ENCODE peak calls at places on chromosomes 16 and 17, in six cellular contexts. One of them, this sample, is unnamed.
A peak's percentile ranks its signal among the peaks of the same experiment; 100 is the strongest.

GRCh38 chr17:3974980-3975379 is 10.7 kb upstream of the ATP2A3 start:
- DNase-seq in NCI-H1417: no peak
- DNase-seq in astrocyte of the hippocampus: no peak
- DNase-seq in stimulated activated CD4-positive, alpha-beta T cell treated with anti-CD3 and anti-CD28 coated beads, TNF-alpha, amount 100 ng/mL, for 24 hours: no peak
- DNase-seq in HTR-8/SVneo: no peak
- DNase-seq in stromal cell of bone marrow: no peak
- DNase-seq in this sample: no peak

GRCh38 chr16:87163637-87164036 is 153.6 kb downstream of the C16orf95 start:
- DNase-seq in stromal cell of bone marrow: no peak
- DNase-seq in HTR-8/SVneo: no peak
- DNase-seq in astrocyte of the hippocampus: no peak
- DNase-seq in NCI-H1417: no peak
- DNase-seq in stimulated activated CD4-positive, alpha-beta T cell treated with anti-CD3 and anti-CD28 coated beads, TNF-alpha, amount 100 ng/mL, for 24 hours: no peak
- DNase-seq in this sample: no peak

GRCh38 chr16:69367980-69368379 is 16.4 kb upstream of the TMED6 start:
- DNase-seq in HTR-8/SVneo: no peak
- DNase-seq in NCI-H1417: no peak
- DNase-seq in stromal cell of bone marrow: no peak
- DNase-seq in astrocyte of the hippocampus: no peak
- DNase-seq in stimulated activated CD4-positive, alpha-beta T cell treated with anti-CD3 and anti-CD28 coated beads, TNF-alpha, amount 100 ng/mL, for 24 hours: no peak
- DNase-seq in this sample: no peak

GRCh38 chr17:42754782-42755181 is 6.2 kb upstream of the RAMP2 start:
- DNase-seq in NCI-H1417: peak; percentile 31
- DNase-seq in stromal cell of bone marrow: peak; percentile 77
- DNase-seq in astrocyte of the hippocampus: no peak
- DNase-seq in stimulated activated CD4-positive, alpha-beta T cell treated with anti-CD3 and anti-CD28 coated beads, TNF-alpha, amount 100 ng/mL, for 24 hours: no peak
- DNase-seq in HTR-8/SVneo: no peak
- DNase-seq in this sample: no peak

GRCh38 chr17:17779015-17779611 is 57.7 kb downstream of the SREBF1 start:
- DNase-seq in NCI-H1417: no peak
- DNase-seq in astrocyte of the hippocampus: no peak
- DNase-seq in stimulated activated CD4-positive, alpha-beta T cell treated with anti-CD3 and anti-CD28 coated beads, TNF-alpha, amount 100 ng/mL, for 24 hours: no peak
- DNase-seq in stromal cell of bone marrow: no peak
- DNase-seq in HTR-8/SVneo: no peak
- DNase-seq in this sample: no peak

GRCh38 chr17:45579529-45580495 is 89.3 kb upstream of the PLEKHM1 start:
- DNase-seq in stimulated activated CD4-positive, alpha-beta T cell treated with anti-CD3 and anti-CD28 coated beads, TNF-alpha, amount 100 ng/mL, for 24 hours: no peak
- DNase-seq in astrocyte of the hippocampus: no peak
- DNase-seq in stromal cell of bone marrow: no peak
- DNase-seq in NCI-H1417: no peak
- DNase-seq in HTR-8/SVneo: no peak
- DNase-seq in this sample: no peak

GRCh38 chr17:72171703-72172670 is 51.2 kb downstream of the SOX9 start:
- DNase-seq in HTR-8/SVneo: no peak
- DNase-seq in stromal cell of bone marrow: no peak
- DNase-seq in stimulated activated CD4-positive, alpha-beta T cell treated with anti-CD3 and anti-CD28 coated beads, TNF-alpha, amount 100 ng/mL, for 24 hours: no peak
- DNase-seq in astrocyte of the hippocampus: no peak
- DNase-seq in NCI-H1417: no peak
- DNase-seq in this sample: no peak

GRCh38 chr17:34487616-34488015 is 91.8 kb upstream of the TMEM132E start:
- DNase-seq in astrocyte of the hippocampus: no peak
- DNase-seq in stimulated activated CD4-positive, alpha-beta T cell treated with anti-CD3 and anti-CD28 coated beads, TNF-alpha, amount 100 ng/mL, for 24 hours: no peak
- DNase-seq in HTR-8/SVneo: no peak
- DNase-seq in stromal cell of bone marrow: no peak
- DNase-seq in NCI-H1417: peak; percentile 12
- DNase-seq in this sample: no peak

GRCh38 chr17:34628883-34629282 is 49.5 kb downstream of the TMEM132E start:
- DNase-seq in astrocyte of the hippocampus: no peak
- DNase-seq in stimulated activated CD4-positive, alpha-beta T cell treated with anti-CD3 and anti-CD28 coated beads, TNF-alpha, amount 100 ng/mL, for 24 hours: no peak
- DNase-seq in HTR-8/SVneo: no peak
- DNase-seq in NCI-H1417: no peak
- DNase-seq in stromal cell of bone marrow: no peak
- DNase-seq in this sample: no peak

GRCh38 chr17:21365016-21365415 is 11.1 kb upstream of the KCNJ12 start:
- DNase-seq in NCI-H1417: no peak
- DNase-seq in stimulated activated CD4-positive, alpha-beta T cell treated with anti-CD3 and anti-CD28 coated beads, TNF-alpha, amount 100 ng/mL, for 24 hours: no peak
- DNase-seq in stromal cell of bone marrow: no peak
- DNase-seq in HTR-8/SVneo: no peak
- DNase-seq in astrocyte of the hippocampus: no peak
- DNase-seq in this sample: no peak

GRCh38 chr17:32588982-32589381 is 102.2 kb downstream of the CDK5R1 start:
- DNase-seq in HTR-8/SVneo: peak; percentile 19
- DNase-seq in NCI-H1417: no peak
- DNase-seq in stromal cell of bone marrow: no peak
- DNase-seq in stimulated activated CD4-positive, alpha-beta T cell treated with anti-CD3 and anti-CD28 coated beads, TNF-alpha, amount 100 ng/mL, for 24 hours: no peak
- DNase-seq in astrocyte of the hippocampus: no peak
- DNase-seq in this sample: no peak

GRCh38 chr17:27996157-27997043 is 46.1 kb upstream of the NLK start:
- DNase-seq in stimulated activated CD4-positive, alpha-beta T cell treated with anti-CD3 and anti-CD28 coated beads, TNF-alpha, amount 100 ng/mL, for 24 hours: no peak
- DNase-seq in astrocyte of the hippocampus: no peak
- DNase-seq in stromal cell of bone marrow: no peak
- DNase-seq in NCI-H1417: no peak
- DNase-seq in HTR-8/SVneo: no peak
- DNase-seq in this sample: no peak

GRCh38 chr16:77882359-77882758 is 94.0 kb downstream of the VAT1L start:
- DNase-seq in stimulated activated CD4-positive, alpha-beta T cell treated with anti-CD3 and anti-CD28 coated beads, TNF-alpha, amount 100 ng/mL, for 24 hours: no peak
- DNase-seq in stromal cell of bone marrow: no peak
- DNase-seq in HTR-8/SVneo: no peak
- DNase-seq in astrocyte of the hippocampus: no peak
- DNase-seq in NCI-H1417: no peak
- DNase-seq in this sample: no peak

GRCh38 chr17:38583833-38584349 is 21.9 kb downstream of the SRCIN1 start:
- DNase-seq in stromal cell of bone marrow: no peak
- DNase-seq in NCI-H1417: no peak
- DNase-seq in stimulated activated CD4-positive, alpha-beta T cell treated with anti-CD3 and anti-CD28 coated beads, TNF-alpha, amount 100 ng/mL, for 24 hours: no peak
- DNase-seq in astrocyte of the hippocampus: no peak
- DNase-seq in HTR-8/SVneo: no peak
- DNase-seq in this sample: no peak

GRCh38 chr17:6019959-6020358 is 50.2 kb upstream of the WSCD1 start:
- DNase-seq in stimulated activated CD4-positive, alpha-beta T cell treated with anti-CD3 and anti-CD28 coated beads, TNF-alpha, amount 100 ng/mL, for 24 hours: no peak
- DNase-seq in astrocyte of the hippocampus: no peak
- DNase-seq in stromal cell of bone marrow: no peak
- DNase-seq in NCI-H1417: no peak
- DNase-seq in HTR-8/SVneo: no peak
- DNase-seq in this sample: no peak

GRCh38 chr16:87344931-87345631 is 27.9 kb upstream of the C16orf95 start:
- DNase-seq in stromal cell of bone marrow: no peak
- DNase-seq in stimulated activated CD4-positive, alpha-beta T cell treated with anti-CD3 and anti-CD28 coated beads, TNF-alpha, amount 100 ng/mL, for 24 hours: no peak
- DNase-seq in NCI-H1417: no peak
- DNase-seq in HTR-8/SVneo: no peak
- DNase-seq in astrocyte of the hippocampus: peak; percentile 33
- DNase-seq in this sample: no peak

GRCh38 chr16:88282221-88283041 is 100.3 kb upstream of the ZNF469 start:
- DNase-seq in stimulated activated CD4-positive, alpha-beta T cell treated with anti-CD3 and anti-CD28 coated beads, TNF-alpha, amount 100 ng/mL, for 24 hours: no peak
- DNase-seq in astrocyte of the hippocampus: no peak
- DNase-seq in NCI-H1417: no peak
- DNase-seq in HTR-8/SVneo: no peak
- DNase-seq in stromal cell of bone marrow: no peak
- DNase-seq in this sample: no peak

GRCh38 chr17:57124053-57124452 is 39.0 kb downstream of the AKAP1 start:
- DNase-seq in astrocyte of the hippocampus: no peak
- DNase-seq in stimulated activated CD4-positive, alpha-beta T cell treated with anti-CD3 and anti-CD28 coated beads, TNF-alpha, amount 100 ng/mL, for 24 hours: no peak
- DNase-seq in stromal cell of bone marrow: no peak
- DNase-seq in HTR-8/SVneo: no peak
- DNase-seq in NCI-H1417: no peak
- DNase-seq in this sample: no peak

GRCh38 chr17:82570282-82570681 is 50.8 kb downstream of the FOXK2 start:
- DNase-seq in NCI-H1417: no peak
- DNase-seq in stimulated activated CD4-positive, alpha-beta T cell treated with anti-CD3 and anti-CD28 coated beads, TNF-alpha, amount 100 ng/mL, for 24 hours: no peak
- DNase-seq in HTR-8/SVneo: no peak
- DNase-seq in astrocyte of the hippocampus: no peak
- DNase-seq in stromal cell of bone marrow: no peak
- DNase-seq in this sample: no peak

GRCh38 chr17:66747561-66748275 is 87.2 kb upstream of the CACNG5 start:
- DNase-seq in stimulated activated CD4-positive, alpha-beta T cell treated with anti-CD3 and anti-CD28 coated beads, TNF-alpha, amount 100 ng/mL, for 24 hours: no peak
- DNase-seq in NCI-H1417: no peak
- DNase-seq in astrocyte of the hippocampus: peak; percentile 74
- DNase-seq in stromal cell of bone marrow: peak; percentile 28
- DNase-seq in HTR-8/SVneo: no peak
- DNase-seq in this sample: no peak

GRCh38 chr16:27776556-27776955 is 226.6 kb downstream of the KATNIP start:
- DNase-seq in HTR-8/SVneo: no peak
- DNase-seq in NCI-H1417: no peak
- DNase-seq in stimulated activated CD4-positive, alpha-beta T cell treated with anti-CD3 and anti-CD28 coated beads, TNF-alpha, amount 100 ng/mL, for 24 hours: no peak
- DNase-seq in astrocyte of the hippocampus: peak; percentile 49
- DNase-seq in stromal cell of bone marrow: no peak
- DNase-seq in this sample: no peak

GRCh38 chr16:81437860-81438259 is 6.7 kb upstream of the CMIP start:
- DNase-seq in stromal cell of bone marrow: no peak
- DNase-seq in astrocyte of the hippocampus: no peak
- DNase-seq in stimulated activated CD4-positive, alpha-beta T cell treated with anti-CD3 and anti-CD28 coated beads, TNF-alpha, amount 100 ng/mL, for 24 hours: no peak
- DNase-seq in NCI-H1417: no peak
- DNase-seq in HTR-8/SVneo: no peak
- DNase-seq in this sample: no peak

GRCh38 chr16:29854520-29855100 is 8.4 kb downstream of the CDIPT start:
- DNase-seq in NCI-H1417: no peak
- DNase-seq in stromal cell of bone marrow: no peak
- DNase-seq in HTR-8/SVneo: no peak
- DNase-seq in astrocyte of the hippocampus: no peak
- DNase-seq in stimulated activated CD4-positive, alpha-beta T cell treated with anti-CD3 and anti-CD28 coated beads, TNF-alpha, amount 100 ng/mL, for 24 hours: no peak
- DNase-seq in this sample: no peak

GRCh38 chr17:80030730-80031410 is 4.8 kb downstream of the TBC1D16 start:
- DNase-seq in stimulated activated CD4-positive, alpha-beta T cell treated with anti-CD3 and anti-CD28 coated beads, TNF-alpha, amount 100 ng/mL, for 24 hours: no peak
- DNase-seq in stromal cell of bone marrow: no peak
- DNase-seq in HTR-8/SVneo: no peak
- DNase-seq in NCI-H1417: no peak
- DNase-seq in astrocyte of the hippocampus: no peak
- DNase-seq in this sample: no peak

GRCh38 chr17:82702161-82702932 is 3.8 kb upstream of the RAB40B start:
- DNase-seq in NCI-H1417: no peak
- DNase-seq in astrocyte of the hippocampus: no peak
- DNase-seq in HTR-8/SVneo: no peak
- DNase-seq in stimulated activated CD4-positive, alpha-beta T cell treated with anti-CD3 and anti-CD28 coated beads, TNF-alpha, amount 100 ng/mL, for 24 hours: no peak
- DNase-seq in stromal cell of bone marrow: no peak
- DNase-seq in this sample: no peak

GRCh38 chr16:72740346-72740745 is 307.6 kb downstream of the ZFHX3 start:
- DNase-seq in astrocyte of the hippocampus: peak; percentile 45
- DNase-seq in stimulated activated CD4-positive, alpha-beta T cell treated with anti-CD3 and anti-CD28 coated beads, TNF-alpha, amount 100 ng/mL, for 24 hours: no peak
- DNase-seq in HTR-8/SVneo: no peak
- DNase-seq in NCI-H1417: no peak
- DNase-seq in stromal cell of bone marrow: no peak
- DNase-seq in this sample: no peak

GRCh38 chr16:47503936-47504335 is 42.8 kb downstream of the PHKB start:
- DNase-seq in astrocyte of the hippocampus: no peak
- DNase-seq in stimulated activated CD4-positive, alpha-beta T cell treated with anti-CD3 and anti-CD28 coated beads, TNF-alpha, amount 100 ng/mL, for 24 hours: no peak
- DNase-seq in NCI-H1417: no peak
- DNase-seq in HTR-8/SVneo: no peak
- DNase-seq in stromal cell of bone marrow: no peak
- DNase-seq in this sample: no peak

GRCh38 chr17:40419559-40420331 is 2.0 kb upstream of the TOP2A start:
- DNase-seq in HTR-8/SVneo: no peak
- DNase-seq in stromal cell of bone marrow: no peak
- DNase-seq in astrocyte of the hippocampus: no peak
- DNase-seq in NCI-H1417: no peak
- DNase-seq in stimulated activated CD4-positive, alpha-beta T cell treated with anti-CD3 and anti-CD28 coated beads, TNF-alpha, amount 100 ng/mL, for 24 hours: no peak
- DNase-seq in this sample: no peak

GRCh38 chr16:64196444-64196843 is 925.4 kb downstream of the CDH11 start:
- DNase-seq in stimulated activated CD4-positive, alpha-beta T cell treated with anti-CD3 and anti-CD28 coated beads, TNF-alpha, amount 100 ng/mL, for 24 hours: no peak
- DNase-seq in stromal cell of bone marrow: peak; percentile 13
- DNase-seq in NCI-H1417: no peak
- DNase-seq in HTR-8/SVneo: no peak
- DNase-seq in astrocyte of the hippocampus: no peak
- DNase-seq in this sample: no peak

GRCh38 chr16:68265078-68265925 is 976 bp downstream of the SLC7A6 start:
- DNase-seq in astrocyte of the hippocampus: peak; percentile 78
- DNase-seq in NCI-H1417: no peak
- DNase-seq in stimulated activated CD4-positive, alpha-beta T cell treated with anti-CD3 and anti-CD28 coated beads, TNF-alpha, amount 100 ng/mL, for 24 hours: peak; percentile 22
- DNase-seq in stromal cell of bone marrow: peak; percentile 45
- DNase-seq in HTR-8/SVneo: peak; percentile 71
- DNase-seq in this sample: no peak

GRCh38 chr16:88014201-88014781 is 63.1 kb downstream of the BANP start:
- DNase-seq in HTR-8/SVneo: peak; percentile 36
- DNase-seq in stimulated activated CD4-positive, alpha-beta T cell treated with anti-CD3 and anti-CD28 coated beads, TNF-alpha, amount 100 ng/mL, for 24 hours: no peak
- DNase-seq in NCI-H1417: no peak
- DNase-seq in astrocyte of the hippocampus: peak; percentile 74
- DNase-seq in stromal cell of bone marrow: no peak
- DNase-seq in this sample: no peak

GRCh38 chr16:82832861-82833260 is 206.1 kb downstream of the CDH13 start:
- DNase-seq in NCI-H1417: no peak
- DNase-seq in stromal cell of bone marrow: peak; percentile 69
- DNase-seq in astrocyte of the hippocampus: no peak
- DNase-seq in stimulated activated CD4-positive, alpha-beta T cell treated with anti-CD3 and anti-CD28 coated beads, TNF-alpha, amount 100 ng/mL, for 24 hours: no peak
- DNase-seq in HTR-8/SVneo: peak; percentile 5
- DNase-seq in this sample: no peak

GRCh38 chr17:35293151-35293837 is 50.4 kb downstream of the SLFN5 start:
- DNase-seq in stimulated activated CD4-positive, alpha-beta T cell treated with anti-CD3 and anti-CD28 coated beads, TNF-alpha, amount 100 ng/mL, for 24 hours: no peak
- DNase-seq in stromal cell of bone marrow: no peak
- DNase-seq in astrocyte of the hippocampus: no peak
- DNase-seq in NCI-H1417: no peak
- DNase-seq in HTR-8/SVneo: no peak
- DNase-seq in this sample: no peak

GRCh38 chr17:69928586-69928985 is 146.4 kb upstream of the KCNJ16 start:
- DNase-seq in astrocyte of the hippocampus: no peak
- DNase-seq in NCI-H1417: no peak
- DNase-seq in HTR-8/SVneo: no peak
- DNase-seq in stimulated activated CD4-positive, alpha-beta T cell treated with anti-CD3 and anti-CD28 coated beads, TNF-alpha, amount 100 ng/mL, for 24 hours: no peak
- DNase-seq in stromal cell of bone marrow: no peak
- DNase-seq in this sample: no peak

GRCh38 chr16:28318042-28318597 is 25.8 kb downstream of the SBK1 start:
- DNase-seq in astrocyte of the hippocampus: no peak
- DNase-seq in HTR-8/SVneo: no peak
- DNase-seq in NCI-H1417: no peak
- DNase-seq in stimulated activated CD4-positive, alpha-beta T cell treated with anti-CD3 and anti-CD28 coated beads, TNF-alpha, amount 100 ng/mL, for 24 hours: no peak
- DNase-seq in stromal cell of bone marrow: no peak
- DNase-seq in this sample: no peak